ENCODE peak calls at places on chromosomes 13 and 19, in six cellular contexts. T is HepG2, J is GM12891, W is H1, V is K562, O is GM12878. Q is an unnamed sample.

GRCh38 chr19:28960986-28961705 is 251.8 kb downstream of the UQCRFS1 start:
- DNase-seq in T (no peak), J (no peak), W (no peak), V (no peak), O (no peak), Q (no peak)

GRCh38 chr13:48746816-48747215 is 93.1 kb downstream of the CYSLTR2 start:
- DNase-seq in T (no peak), J (no peak), W (no peak), V (no peak), O (no peak), Q (no peak)

GRCh38 chr13:44249439-44249838 is 124.2 kb upstream of the SERP2 start:
- DNase-seq in T (no peak), J (no peak), W (no peak), V (no peak), O (no peak), Q (no peak)

GRCh38 chr19:6047741-6048231 is 62.5 kb downstream of the RFX2 start:
- DNase-seq in T (peak), J (no peak), W (peak), V (peak), O (no peak), Q (no peak)

GRCh38 chr13:46982856-46983582 is 86.2 kb upstream of the HTR2A start:
- DNase-seq in T (no peak), J (peak), W (no peak), V (no peak), O (peak), Q (no peak)

GRCh38 chr19:53906211-53907192 is 2.6 kb upstream of the CACNG7 start:
- DNase-seq in T (no peak), J (peak), W (peak), V (peak), O (no peak), Q (peak)

GRCh38 chr13:113034451-113035208 is 65.6 kb downstream of the MCF2L start:
- DNase-seq in T (peak), J (no peak), W (peak), V (peak), O (no peak), Q (no peak)

GRCh38 chr13:48579167-48579918 is 46.5 kb upstream of the RCBTB2 start:
- DNase-seq in T (no peak), J (no peak), W (no peak), V (no peak), O (peak), Q (no peak)

GRCh38 chr13:96089749-96090239 is at the start of gene HS6ST3:
- DNase-seq in T (no peak), J (peak), W (no peak), V (no peak), O (no peak), Q (peak)

GRCh38 chr13:102597029-102598015 is 536 bp downstream of the TPP2 start:
- DNase-seq in T (no peak), J (no peak), W (no peak), V (peak), O (no peak), Q (peak)

DNA sequence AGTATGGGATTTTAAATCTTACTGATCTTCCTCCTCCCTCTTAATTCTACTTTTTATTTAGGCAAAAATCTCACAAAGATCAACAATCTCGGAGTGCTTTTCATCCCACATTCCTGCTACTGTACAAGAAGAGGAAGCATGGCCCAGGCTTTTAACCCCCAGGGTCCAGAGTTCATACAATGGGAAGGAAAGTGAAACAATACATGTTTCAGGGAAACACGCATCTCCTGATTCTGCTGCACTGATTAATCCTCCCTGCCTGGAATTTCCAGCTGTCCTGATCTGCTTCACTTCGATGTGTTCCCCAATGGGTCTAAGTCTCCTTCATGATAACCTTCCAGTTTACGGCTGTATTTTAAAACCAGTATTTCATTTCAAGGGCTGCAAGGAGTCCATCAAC is 44.5 kb downstream of the COL4A1 start:
- DNase-seq in T (no peak), J (no peak), W (no peak), V (no peak), O (no peak), Q (no peak)
- TF ChIP-seq POLR2AphosphoS5 in T (no peak), J (no peak), W (no peak), V (no peak), O (no peak), Q (no peak)

DNA sequence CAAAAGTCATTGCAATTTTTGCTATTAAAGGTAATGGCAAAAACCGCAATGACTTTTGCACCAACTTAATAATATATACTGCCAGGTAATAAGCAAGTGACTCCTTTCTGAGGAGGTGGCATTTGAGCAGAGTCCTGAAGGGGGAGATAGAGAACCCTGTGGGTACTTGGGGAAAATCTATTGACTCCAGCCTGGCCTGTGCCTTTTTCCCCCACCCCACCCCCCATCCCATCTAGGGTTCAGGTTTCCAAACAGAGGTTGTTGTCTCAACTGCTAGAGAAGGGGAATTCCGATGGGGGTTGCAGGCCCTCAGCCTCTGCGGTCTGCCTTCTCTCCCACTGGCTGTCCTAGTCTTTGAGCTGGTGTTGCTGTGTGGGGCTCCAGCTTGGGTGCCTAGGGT is 11.5 kb downstream of the S1PR2 start:
- DNase-seq in T (peak), J (no peak), W (no peak), V (peak), O (peak), Q (peak)
- TF ChIP-seq TAF1 in T (no peak), J (no peak), W (peak), V (no peak), O (no peak), Q (peak)

GRCh38 chr13:110540871-110541525 is 20.5 kb downstream of the RAB20 start:
- DNase-seq in T (no peak), J (no peak), W (no peak), V (no peak), O (no peak), Q (no peak)
- TF ChIP-seq POLR2A in T (no peak), J (no peak), W (no peak), V (no peak), O (no peak), Q (no peak)

GRCh38 chr19:2834294-2834871 is 6.9 kb upstream of the ZNF555 start:
- DNase-seq in T (no peak), J (no peak), W (no peak), V (no peak), O (no peak), Q (no peak)

GRCh38 chr19:2841858-2842574 is 741 bp downstream of the ZNF555 start:
- DNase-seq in T (no peak), J (no peak), W (peak), V (peak), O (no peak), Q (peak)

GRCh38 chr19:2840794-2841790 is at the start of gene ZNF555:
- DNase-seq in T (peak), J (peak), W (peak), V (peak), O (peak), Q (peak)

DNA sequence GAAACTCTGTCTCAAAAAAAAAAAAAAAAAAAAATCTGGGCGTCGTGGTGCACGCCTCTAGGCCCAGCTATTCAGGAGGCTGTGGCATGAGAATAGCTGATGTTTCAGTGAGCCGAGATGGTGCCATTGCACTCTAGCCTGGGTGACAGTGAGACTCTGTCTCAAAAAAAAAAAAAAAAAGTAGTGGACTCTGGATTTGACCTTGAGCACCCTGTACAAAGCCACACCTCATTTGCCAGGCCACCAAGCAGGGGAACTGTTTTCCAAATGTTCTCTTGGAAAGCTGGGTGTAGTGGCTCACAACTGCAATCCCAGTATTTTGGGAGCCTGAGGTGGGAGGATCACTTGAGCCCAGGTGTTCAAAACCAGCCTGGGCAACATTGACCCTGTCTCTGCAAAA is 3.8 kb upstream of the ZNF555 start:
- DNase-seq in T (peak), J (no peak), W (no peak), V (no peak), O (no peak), Q (no peak)
- TF ChIP-seq POLR2AphosphoS5 in T (no peak), J (no peak), W (no peak), V (no peak), O (no peak), Q (no peak)

DNA sequence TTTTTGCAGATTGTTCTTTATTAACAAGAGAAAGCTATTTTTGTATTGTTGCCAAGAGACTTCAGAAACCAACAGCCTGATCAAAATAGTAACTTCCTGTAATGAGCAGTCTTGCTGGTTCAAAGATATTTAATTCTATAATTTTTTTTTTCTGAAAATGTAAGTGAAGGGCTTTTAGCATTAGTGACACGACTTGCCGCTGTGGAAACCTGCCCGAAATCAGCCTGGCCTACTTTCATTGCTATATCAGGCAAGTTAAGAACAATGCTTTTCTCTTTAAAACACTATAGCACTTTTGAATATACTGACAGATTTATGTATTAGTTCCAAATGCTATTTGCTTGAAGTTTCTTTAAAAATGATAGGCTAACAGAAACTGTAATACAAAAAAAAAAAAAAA is 374.3 kb downstream of the EFNB2 start:
- DNase-seq in T (no peak), J (no peak), W (no peak), V (no peak), O (no peak), Q (no peak)
- TF ChIP-seq TAF1 in T (no peak), J (no peak), W (no peak), V (no peak), O (no peak), Q (no peak)

DNA sequence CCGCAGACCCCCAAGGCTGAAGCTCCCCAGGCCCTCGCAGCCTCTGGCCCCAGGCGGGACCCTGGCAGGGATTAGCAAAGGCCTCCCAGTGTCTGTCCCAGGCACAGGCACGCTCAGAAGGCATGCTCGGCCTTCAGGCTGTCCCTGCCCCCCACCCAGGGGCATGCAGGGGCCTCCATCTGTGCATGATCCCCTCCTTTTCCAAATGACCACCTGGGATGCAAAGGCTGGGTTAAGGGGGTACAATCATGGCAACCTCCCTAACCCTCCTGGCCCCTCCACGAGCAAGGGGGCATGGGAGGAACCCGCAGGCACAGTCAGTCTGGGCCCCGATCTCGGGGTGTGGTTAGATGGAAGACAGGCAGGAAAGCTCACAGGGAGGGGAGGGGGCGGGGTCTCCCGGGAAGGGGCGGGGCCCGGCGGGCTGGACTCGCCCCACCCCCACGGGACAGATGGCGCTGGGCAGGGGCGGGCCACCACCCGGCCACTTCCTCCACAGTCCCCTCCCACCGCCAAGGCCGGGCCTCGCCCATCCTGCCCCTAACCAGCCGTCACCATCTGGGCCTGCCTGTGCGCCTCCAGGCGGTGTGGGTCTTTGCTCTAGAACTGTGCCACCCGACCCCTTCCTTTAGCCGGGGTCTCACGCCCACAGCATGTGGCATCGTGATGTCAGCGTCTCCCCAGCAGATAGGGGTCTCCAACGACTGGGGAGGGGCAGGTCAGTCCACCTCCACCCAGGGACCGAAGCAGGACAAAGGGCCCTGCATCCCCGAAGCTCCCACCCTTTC is 7.0 kb upstream of the REXO1 start:
- DNase-seq in T (no peak), J (peak), W (peak), V (peak), O (peak), Q (peak)
- TF ChIP-seq POLR2A in T (no peak), J (no peak), W (peak), V (peak), O (peak), Q (peak)

DNA sequence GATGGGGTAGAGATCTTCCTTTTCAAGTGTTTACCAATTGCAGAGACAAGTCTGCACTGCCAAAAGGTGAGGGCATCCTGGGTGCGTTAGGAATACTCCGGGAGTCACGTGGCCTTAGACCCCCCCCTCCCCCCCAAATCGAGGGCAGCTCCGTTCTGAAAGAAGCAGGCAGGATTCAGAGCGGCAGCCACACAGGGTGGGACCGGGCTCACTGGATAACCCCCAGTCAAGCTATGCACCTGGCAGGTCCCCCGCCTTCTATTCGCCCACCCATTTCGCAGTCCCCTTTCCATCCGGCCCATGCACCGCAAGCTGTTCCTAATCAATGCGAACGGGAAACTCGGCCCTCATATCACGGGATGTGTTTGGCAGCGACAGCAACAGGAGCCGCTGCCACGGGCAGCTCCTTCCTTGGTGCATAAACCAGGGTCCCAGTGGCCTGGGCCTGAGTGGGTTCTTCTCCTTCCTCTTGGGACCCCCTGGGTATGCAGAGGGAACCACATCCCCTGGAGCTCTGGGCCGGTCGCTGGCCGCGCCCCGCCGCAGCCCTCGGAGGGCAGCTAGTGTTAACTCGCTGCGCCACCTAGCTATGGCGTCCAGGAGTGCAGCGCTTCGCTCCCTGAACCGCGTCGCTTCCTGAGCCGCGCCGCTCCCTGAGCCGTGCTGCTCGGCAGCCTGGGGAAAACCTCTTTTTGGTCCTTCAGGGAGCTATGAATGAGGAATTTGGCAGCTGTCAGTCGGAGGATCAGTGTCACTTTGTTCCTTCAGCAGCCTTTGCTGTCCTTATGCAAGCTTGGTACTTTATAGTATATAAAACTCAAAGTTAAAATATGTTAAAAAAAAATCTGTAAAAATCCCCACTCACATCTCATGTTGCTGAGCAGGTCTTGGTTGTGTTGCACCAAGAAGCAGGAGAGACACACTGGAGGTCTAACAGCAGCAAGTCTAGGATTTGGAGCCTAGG is 41.4 kb downstream of the LYL1 start:
- DNase-seq in T (peak), J (peak), W (peak), V (peak), O (peak), Q (peak)
- TF ChIP-seq POLR2AphosphoS5 in T (no peak), J (no peak), W (no peak), V (no peak), O (no peak), Q (no peak)

GRCh38 chr19:1112254-1113208 is 8.7 kb downstream of the GPX4 start:
- DNase-seq in T (no peak), J (no peak), W (no peak), V (peak), O (no peak), Q (no peak)
- TF ChIP-seq TAF1 in T (no peak), J (no peak), W (no peak), V (no peak), O (no peak), Q (no peak)

Q was measured in GM12892.